ENCODE peak calls at places on chromosomes 16 and 17, in eight cellular contexts. G is mammary epithelial cell, Z is lower lobe of right lung, L is tibial nerve, T is GM12878, B is fibroblast of villous mesenchyme, W is choroid plexus epithelial cell, O is fibroblast of mammary gland. U is an unnamed sample.

GRCh38 chr17:6666077-6666521 is 14.5 kb downstream of the C17orf100 start:
- DNase-seq in G (peak; percentile 74), Z (peak; percentile 72), L (peak; percentile 43), T (no peak), B (peak; percentile 84), W (peak; percentile 92), O (peak; percentile 81), U (peak; percentile 89)

GRCh38 chr17:3474212-3474611 is 1.6 kb upstream of the ASPA start:
- DNase-seq in G (no peak), Z (no peak), L (no peak), T (no peak), B (peak; percentile 68), W (peak; percentile 27), O (peak; percentile 54), U (no peak)

GRCh38 chr17:47289302-47289701 is 34.5 kb upstream of the EFCAB13 start:
- DNase-seq in G (no peak), Z (no peak), L (no peak), T (no peak), B (no peak), W (no peak), O (no peak), U (no peak)

GRCh38 chr17:40071720-40072480 is 9.1 kb downstream of the THRA start:
- DNase-seq in G (no peak), Z (peak; percentile 85), L (peak; percentile 77), T (no peak), B (peak; percentile 52), W (no peak), O (no peak), U (no peak)

GRCh38 chr17:10018461-10018891 is 113.4 kb upstream of the RCVRN start:
- DNase-seq in G (no peak), Z (no peak), L (no peak), T (peak; percentile 56), B (no peak), W (no peak), O (no peak), U (no peak)

GRCh38 chr17:45364531-45365390 is 47.9 kb upstream of the MAP3K14 start:
- DNase-seq in G (no peak), Z (no peak), L (peak; percentile 9), T (no peak), B (no peak), W (peak; percentile 63), O (peak; percentile 21), U (no peak)

GRCh38 chr17:73872816-73873215 is 228.6 kb upstream of the SDK2 start:
- DNase-seq in G (no peak), Z (no peak), L (no peak), T (no peak), B (no peak), W (no peak), O (no peak), U (no peak)

GRCh38 chr16:12257926-12258561 is 281.5 kb downstream of the SNX29 start:
- DNase-seq in G (no peak), Z (no peak), L (no peak), T (no peak), B (no peak), W (no peak), O (no peak), U (no peak)

GRCh38 chr16:51154271-51155171 is 3.5 kb upstream of the SALL1 start:
- DNase-seq in G (no peak), Z (no peak), L (no peak), T (no peak), B (no peak), W (no peak), O (no peak), U (no peak)
- H3K4me3 ChIP-seq in G (peak overlapping the region; percentile 18), Z (peak overlapping the region; percentile 33), L (peak overlapping the region; percentile 41), T (no peak overlapping the region), B (peak overlapping the region; percentile 60), W (no peak overlapping the region), O (no peak overlapping the region), U (no peak overlapping the region)

GRCh38 chr16:67423634-67424575 is 7.0 kb upstream of the HSD11B2 start:
- DNase-seq in G (no peak), Z (no peak), L (no peak), T (no peak), B (no peak), W (no peak), O (no peak), U (no peak)

GRCh38 chr16:67426950-67427349 is 4.0 kb upstream of the HSD11B2 start:
- DNase-seq in G (no peak), Z (no peak), L (no peak), T (no peak), B (no peak), W (peak; percentile 50), O (peak; percentile 57), U (no peak)

GRCh38 chr16:67425581-67425980 is 5.3 kb upstream of the HSD11B2 start:
- DNase-seq in G (no peak), Z (no peak), L (no peak), T (no peak), B (no peak), W (no peak), O (no peak), U (no peak)

GRCh38 chr16:67426022-67426421 is 4.9 kb upstream of the HSD11B2 start:
- DNase-seq in G (no peak), Z (no peak), L (no peak), T (no peak), B (no peak), W (no peak), O (no peak), U (no peak)

GRCh38 chr16:67425046-67425445 is 5.9 kb upstream of the HSD11B2 start:
- DNase-seq in G (no peak), Z (no peak), L (no peak), T (no peak), B (peak; percentile 25), W (peak; percentile 34), O (peak; percentile 56), U (no peak)
- TF ChIP-seq CTCF in G (no peak), Z (no peak), L (no peak), T (no peak), B (no peak), W (peak; percentile 5), O (no peak), U (no peak)

GRCh38 chr17:77733576-77734296 is 224.8 kb upstream of the TNRC6C start:
- DNase-seq in G (no peak), Z (no peak), L (no peak), T (no peak), B (no peak), W (no peak), O (no peak), U (no peak)

GRCh38 chr17:77735341-77736206 is 222.9 kb upstream of the TNRC6C start:
- DNase-seq in G (no peak), Z (peak; percentile 81), L (no peak), T (no peak), B (no peak), W (peak; percentile 18), O (no peak), U (no peak)

GRCh38 chr17:77736207-77736600 is 222.3 kb upstream of the TNRC6C start:
- DNase-seq in G (no peak), Z (no peak), L (no peak), T (no peak), B (no peak), W (no peak), O (no peak), U (no peak)

GRCh38 chr17:77735051-77735340 is 223.5 kb upstream of the TNRC6C start:
- DNase-seq in G (no peak), Z (no peak), L (no peak), T (no peak), B (no peak), W (no peak), O (no peak), U (no peak)

GRCh38 chr17:77734371-77735050 is 224.0 kb upstream of the TNRC6C start:
- DNase-seq in G (no peak), Z (peak; percentile 70), L (peak; percentile 83), T (no peak), B (peak; percentile 37), W (peak; percentile 49), O (peak; percentile 53), U (peak; percentile 9)
- H3K4me3 ChIP-seq in G (no peak overlapping the region), Z (no peak overlapping the region), L (peak overlapping the region; percentile 24), T (no peak overlapping the region), B (no peak overlapping the region), W (no peak overlapping the region), O (no peak overlapping the region), U (no peak overlapping the region)

GRCh38 chr17:58692239-58693055 is at the start of gene RAD51C:
- DNase-seq in G (peak; percentile 81), Z (peak; percentile 93), L (peak; percentile 52), T (peak; percentile 67), B (peak; percentile 80), W (peak; percentile 89), O (peak; percentile 82), U (peak; percentile 82)
- TF ChIP-seq CTCF in G (no peak), Z (no peak), L (peak; percentile 22), T (no peak), B (no peak), W (peak; percentile 15), O (no peak), U (peak; percentile 10)

GRCh38 chr16:14366974-14367707 is 262.9 kb downstream of the PARN start:
- DNase-seq in G (no peak), Z (no peak), L (no peak), T (no peak), B (no peak), W (no peak), O (no peak), U (no peak)
- H3K4me3 ChIP-seq in G (no peak overlapping the region), Z (no peak overlapping the region), L (no peak overlapping the region), T (no peak overlapping the region), B (no peak overlapping the region), W (no peak overlapping the region), O (no peak overlapping the region), U (no peak overlapping the region)

DNA sequence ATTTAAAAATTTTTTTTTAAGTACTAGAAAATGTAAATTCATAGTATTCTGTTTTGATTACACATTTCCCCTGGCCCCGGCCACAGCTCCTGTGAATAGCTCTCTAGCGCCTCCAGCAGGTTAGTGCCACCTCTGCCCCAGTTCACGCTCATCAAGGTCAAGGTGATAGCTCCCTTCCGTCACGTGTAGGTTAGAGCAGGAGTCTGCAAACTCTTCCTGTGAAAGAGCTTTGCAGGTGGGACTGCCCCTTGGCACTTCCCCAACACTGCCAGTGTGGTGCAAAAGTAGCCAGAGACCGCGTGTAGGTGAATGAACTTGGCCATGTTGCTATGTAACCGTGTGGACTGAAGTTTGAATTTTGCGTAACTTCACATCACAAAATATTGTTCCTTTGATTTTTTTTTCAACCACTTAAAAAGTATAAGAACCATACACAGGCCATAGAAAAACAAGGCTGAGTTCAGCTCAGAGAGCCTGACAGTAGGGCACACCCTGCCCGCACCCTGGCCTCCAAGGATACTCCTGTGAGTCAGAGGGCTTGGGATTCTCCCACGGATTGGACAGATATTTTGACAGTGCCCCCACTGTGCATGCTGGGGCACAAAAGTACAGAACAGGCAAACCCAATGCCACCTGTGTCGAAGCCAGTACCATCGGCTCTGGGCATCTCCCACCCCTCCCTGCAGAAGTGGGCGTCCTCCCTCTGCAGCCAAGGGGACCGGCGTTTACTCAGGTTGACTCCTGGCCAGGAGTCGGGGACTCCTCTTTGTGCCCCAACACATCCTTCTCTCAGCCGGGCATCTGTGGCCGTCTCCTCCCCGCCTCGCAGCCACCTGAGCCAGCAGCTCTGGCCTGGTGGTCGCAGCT is 92.0 kb upstream of the CHMP6 start:
- DNase-seq in G (peak; percentile 12), Z (peak; percentile 69), L (no peak), T (no peak), B (peak; percentile 40), W (peak; percentile 38), O (peak; percentile 34), U (peak; percentile 59)
- TF ChIP-seq CTCF in G (peak; percentile 41), Z (peak; percentile 56), L (peak; percentile 28), T (peak; percentile 68), B (peak; percentile 78), W (peak; percentile 73), O (peak; percentile 70), U (peak; percentile 63)

GRCh38 chr17:384622-385194 is 32.1 kb upstream of the RPH3AL start:
- DNase-seq in G (no peak), Z (no peak), L (no peak), T (no peak), B (no peak), W (no peak), O (no peak), U (no peak)
- H3K4me3 ChIP-seq in G (no peak overlapping the region), Z (peak overlapping the region; percentile 56), L (peak overlapping the region; percentile 70), T (no peak overlapping the region), B (no peak overlapping the region), W (no peak overlapping the region), O (no peak overlapping the region), U (no peak overlapping the region)

U was measured in epithelial cell of esophagus.